ENCODE peak calls at places on chromosomes 16 and 17, in five cellular contexts. Q, U, F, T and M are unnamed samples.

GRCh38 chr16:62891-63290 is 9.3 kb downstream of the SNRNP25 start:
- DNase-seq in Q (no peak), U (no peak), F (no peak), T (no peak), M (no peak)

GRCh38 chr17:35073991-35074627 is 10.6 kb upstream of the RFFL start:
- DNase-seq in Q (no peak), U (no peak), F (no peak), T (no peak), M (no peak)

GRCh38 chr16:8916541-8917225 is 34.5 kb downstream of the LITAFD start:
- DNase-seq in Q (no peak), U (no peak), F (no peak), T (no peak), M (no peak)

GRCh38 chr16:11126389-11127072 is 129.5 kb downstream of the SOCS1 start:
- DNase-seq in Q (no peak), U (no peak), F (no peak), T (no peak), M (no peak)

GRCh38 chr16:23185661-23186060 is 3.1 kb downstream of the SCNN1G start:
- DNase-seq in Q (peak), U (no peak), F (no peak), T (no peak), M (no peak)

GRCh38 chr16:15835136-15835878 is 21.5 kb downstream of the MYH11 start:
- DNase-seq in Q (no peak), U (no peak), F (no peak), T (no peak), M (peak)

GRCh38 chr16:11215935-11216556 is 40.0 kb downstream of the SOCS1 start:
- DNase-seq in Q (no peak), U (no peak), F (no peak), T (no peak), M (no peak)

GRCh38 chr17:7383742-7384488 is 3.0 kb downstream of the TNK1 start:
- DNase-seq in Q (peak), U (peak), F (peak), T (no peak), M (peak)

GRCh38 chr17:40032322-40033320 is 17.4 kb downstream of the CSF3 start:
- DNase-seq in Q (no peak), U (no peak), F (no peak), T (no peak), M (no peak)

GRCh38 chr16:66972983-66973382 is 11.9 kb downstream of the CES3 start:
- DNase-seq in Q (no peak), U (no peak), F (no peak), T (no peak), M (peak)

GRCh38 chr16:23416816-23417215 is 36.2 kb downstream of the COG7 start:
- DNase-seq in Q (peak), U (no peak), F (no peak), T (no peak), M (no peak)

GRCh38 chr16:73794936-73795335 is 501.7 kb upstream of the PSMD7 start:
- DNase-seq in Q (no peak), U (no peak), F (no peak), T (no peak), M (no peak)

GRCh38 chr16:50067290-50067853 is 1.6 kb downstream of the HEATR3 start:
- DNase-seq in Q (peak), U (peak), F (peak), T (no peak), M (peak)

GRCh38 chr16:64196444-64196843 is 925.4 kb downstream of the CDH11 start:
- DNase-seq in Q (no peak), U (no peak), F (no peak), T (no peak), M (no peak)

GRCh38 chr17:44219126-44219635 is 294 bp downstream of the UBTF start:
- DNase-seq in Q (peak), U (peak), F (peak), T (no peak), M (peak)
- TF ChIP-seq CTCF in Q (peak), U (peak), F (no peak), T (peak), M (peak)

DNA sequence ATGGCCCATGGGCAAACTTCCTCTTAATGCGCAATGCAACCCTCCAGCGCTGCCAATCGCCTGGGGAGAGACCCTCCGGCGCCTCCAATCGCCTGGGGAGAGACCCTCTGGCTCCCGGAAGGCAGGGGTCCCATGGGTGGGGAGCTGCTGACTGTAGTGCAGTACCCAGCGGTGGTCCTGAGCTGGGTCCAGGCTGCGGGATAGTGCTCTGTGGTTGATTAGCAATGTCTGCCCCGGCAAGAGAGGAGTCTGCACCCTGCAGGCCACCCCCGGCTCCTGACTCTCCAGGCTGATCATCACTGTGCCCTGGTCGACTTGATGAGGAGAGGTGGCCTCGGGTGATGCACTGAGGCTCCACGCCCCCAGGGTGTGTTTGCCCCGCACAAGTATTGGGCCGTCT is 44.6 kb upstream of the ZNF469 start:
- DNase-seq in Q (no peak), U (no peak), F (no peak), T (no peak), M (no peak)
- TF ChIP-seq CTCF in Q (no peak), U (no peak), F (no peak), T (no peak), M (no peak)

GRCh38 chr17:80477647-80478478 is 1.5 kb upstream of the NPTX1 start:
- DNase-seq in Q (peak), U (no peak), F (peak), T (no peak), M (peak)
- TF ChIP-seq CTCF in Q (peak), U (peak), F (peak), T (peak), M (peak)

GRCh38 chr17:44095647-44096496 is 25.3 kb downstream of the G6PC3 start:
- DNase-seq in Q (peak), U (peak), F (no peak), T (no peak), M (peak)
- TF ChIP-seq CTCF in Q (peak), U (no peak), F (no peak), T (no peak), M (no peak)

GRCh38 chr17:32854834-32855389 is 22.0 kb downstream of the MYO1D start:
- DNase-seq in Q (no peak), U (no peak), F (no peak), T (no peak), M (no peak)
- TF ChIP-seq CTCF in Q (peak), U (no peak), F (no peak), T (no peak), M (no peak)